ENCODE peak calls at places on chromosomes 6 and 20, in seven cellular contexts. I, L, M, T, O, Q and X are unnamed samples.

GRCh38 chr20:23304616-23305015 is 46.0 kb upstream of the NXT1 start:
- DNase-seq in T (no peak), O (no peak), L (no peak), Q (no peak), M (no peak), I (no peak), X (no peak)

GRCh38 chr6:22099241-22099640 is 197.6 kb downstream of the PRL start:
- DNase-seq in T (no peak), I (no peak), M (no peak), L (no peak), O (no peak), Q (no peak), X (no peak)

GRCh38 chr6:150028799-150029198 is 3.5 kb upstream of the RAET1L start:
- DNase-seq in O (no peak), M (no peak), T (no peak), I (no peak), L (no peak), Q (no peak), X (no peak)

GRCh38 chr6:127201321-127201720 is 65.3 kb upstream of the RNF146 start:
- DNase-seq in L (no peak), O (peak), M (no peak), T (peak), Q (peak), I (no peak), X (no peak)

GRCh38 chr6:41970436-41970846 is 28.8 kb upstream of the CCND3 start:
- DNase-seq in O (peak), L (peak), M (peak), Q (peak), I (no peak), T (peak), X (no peak)

GRCh38 chr6:32643904-32644303 is 6.7 kb downstream of the HLA-DQA1 start:
- DNase-seq in I (no peak), T (no peak), M (no peak), O (no peak), L (no peak), Q (no peak), X (no peak)

GRCh38 chr6:109381007-109381746 is 1.1 kb downstream of the CD164 start:
- DNase-seq in T (no peak), M (no peak), I (no peak), O (no peak), Q (no peak), L (peak), X (no peak)

GRCh38 chr6:72905705-72906478 is 284.0 kb downstream of the KCNQ5 start:
- DNase-seq in O (no peak), T (no peak), Q (no peak), M (no peak), I (no peak), L (no peak), X (no peak)

GRCh38 chr6:19535351-19535750 is 301.8 kb upstream of the ID4 start:
- DNase-seq in O (no peak), T (no peak), Q (no peak), I (no peak), L (no peak), M (no peak), X (no peak)

GRCh38 chr20:61912665-61913422 is 152.8 kb downstream of the TAF4 start:
- DNase-seq in I (no peak), Q (no peak), L (peak), M (no peak), O (no peak), T (no peak), X (no peak)

GRCh38 chr20:10067305-10067704 is 32.5 kb downstream of the ANKEF1 start:
- DNase-seq in I (no peak), L (no peak), O (no peak), Q (no peak), T (no peak), M (no peak), X (no peak)

GRCh38 chr6:64330694-64331309 is 695.2 kb downstream of the PHF3 start:
- DNase-seq in M (no peak), Q (peak), L (peak), I (peak), T (peak), O (peak), X (no peak)

GRCh38 chr6:85675030-85675819 is 32.5 kb upstream of the SYNCRIP start:
- DNase-seq in O (peak), M (no peak), L (no peak), T (peak), I (no peak), Q (peak), X (no peak)

GRCh38 chr20:32997431-32997830 is 6.8 kb downstream of the SUN5 start:
- DNase-seq in I (no peak), M (no peak), Q (no peak), L (no peak), T (no peak), O (no peak), X (no peak)

GRCh38 chr20:32993484-32994050 is 10.7 kb downstream of the SUN5 start:
- DNase-seq in M (no peak), O (no peak), I (no peak), T (no peak), L (no peak), Q (no peak), X (no peak)

GRCh38 chr20:32992015-32992641 is 12.1 kb downstream of the SUN5 start:
- DNase-seq in T (no peak), O (no peak), Q (no peak), I (no peak), M (no peak), L (no peak), X (no peak)

GRCh38 chr20:32999603-33000250 is 4.5 kb downstream of the SUN5 start:
- DNase-seq in I (no peak), M (no peak), L (no peak), Q (no peak), O (no peak), T (no peak), X (no peak)

GRCh38 chr20:32995802-32996201 is 8.4 kb downstream of the SUN5 start:
- DNase-seq in L (no peak), Q (no peak), T (no peak), M (no peak), O (no peak), I (no peak), X (no peak)
- TF ChIP-seq CTCF in L (peak), Q (no peak), T (no peak), M (no peak), O (no peak), I (peak), X (no peak)

GRCh38 chr20:57523782-57524181 is 1.2 kb downstream of the CTCFL start:
- DNase-seq in I (no peak), O (no peak), T (no peak), Q (no peak), L (no peak), M (no peak), X (no peak)
- TF ChIP-seq CTCF in I (no peak), O (no peak), T (no peak), Q (no peak), L (no peak), M (no peak), X (no peak)

GRCh38 chr6:47629954-47630353 is 68.4 kb upstream of the ADGRF4 start:
- DNase-seq in O (no peak), Q (no peak), M (no peak), T (no peak), I (no peak), L (no peak), X (no peak)

GRCh38 chr6:47630587-47630986 is 67.8 kb upstream of the ADGRF4 start:
- DNase-seq in L (no peak), Q (no peak), M (no peak), I (no peak), T (no peak), O (no peak), X (no peak)

GRCh38 chr6:47631248-47632196 is 66.9 kb upstream of the ADGRF4 start:
- DNase-seq in M (no peak), T (peak), I (no peak), O (peak), L (peak), Q (peak), X (peak)

GRCh38 chr6:47626782-47627181 is 71.6 kb upstream of the ADGRF4 start:
- DNase-seq in O (no peak), Q (peak), T (no peak), I (no peak), M (no peak), L (no peak), X (no peak)

DNA sequence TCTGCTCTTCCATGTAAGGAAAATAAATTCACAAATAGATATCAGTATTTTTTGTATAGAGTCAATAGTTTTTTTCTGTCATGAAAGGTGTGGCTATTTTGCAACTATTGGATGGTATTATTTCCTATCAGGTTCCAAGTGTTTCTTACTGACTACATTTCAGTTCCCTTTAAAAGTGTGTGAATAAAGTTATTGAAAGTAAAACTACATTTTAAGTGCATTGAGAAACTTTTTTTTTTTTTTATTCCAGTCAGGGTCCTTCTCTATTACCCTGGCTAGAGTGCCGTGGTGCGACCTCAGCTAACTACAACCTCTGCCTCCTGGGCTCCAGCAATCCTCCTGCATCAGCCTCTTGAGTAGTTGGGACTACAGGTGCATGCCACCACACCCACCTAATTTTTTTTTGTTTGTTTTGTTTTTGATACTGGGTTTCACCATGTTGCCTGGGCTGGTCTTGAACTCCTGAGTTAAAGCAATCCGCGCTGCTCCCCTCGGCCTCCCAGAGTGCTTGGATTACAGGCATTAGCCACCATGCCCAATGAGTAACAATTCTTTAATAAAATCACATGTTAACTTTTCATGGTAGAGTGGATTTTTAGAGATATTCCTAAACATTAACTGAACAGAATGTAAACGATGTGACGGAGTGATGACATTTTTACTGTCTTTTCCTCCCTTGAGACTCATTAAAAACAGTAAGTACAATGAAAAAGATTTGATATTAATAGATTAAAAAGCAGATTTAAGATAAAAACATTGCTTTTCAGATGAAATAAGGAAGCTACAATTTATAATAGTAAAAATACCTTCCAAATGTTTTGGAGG is 69.7 kb upstream of the ADGRF4 start:
- DNase-seq in L (no peak), T (no peak), O (no peak), M (no peak), I (no peak), Q (no peak), X (no peak)
- TF ChIP-seq CTCF in L (no peak), T (no peak), O (no peak), M (no peak), I (no peak), Q (no peak), X (no peak)

DNA sequence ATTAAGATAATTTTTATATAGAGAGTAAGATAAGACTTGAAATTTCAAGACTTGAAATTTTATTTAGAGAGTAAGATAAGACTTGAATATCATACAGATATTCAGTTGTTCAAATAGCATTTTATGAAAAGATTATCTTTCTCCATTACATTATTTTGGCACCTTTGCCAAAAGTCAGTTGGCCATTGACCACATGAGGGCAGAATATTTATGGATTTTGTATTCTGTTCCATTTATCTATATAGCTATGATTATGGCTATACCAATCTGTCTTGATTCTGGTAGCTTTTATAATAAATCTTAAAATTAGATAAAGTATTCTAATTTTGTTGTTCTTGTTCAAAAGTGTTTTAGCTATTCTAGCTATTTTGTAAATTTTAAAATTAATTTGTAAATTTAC is 537.9 kb upstream of the GJE1 start:
- DNase-seq in Q (no peak), L (no peak), I (no peak), T (no peak), O (no peak), M (no peak), X (no peak)
- TF ChIP-seq CTCF in Q (peak), L (no peak), I (peak), T (peak), O (peak), M (peak), X (no peak)

GRCh38 chr20:8515810-8516435 is 383.9 kb downstream of the PLCB1 start:
- DNase-seq in T (no peak), L (no peak), Q (no peak), M (no peak), O (no peak), I (no peak), X (no peak)
- TF ChIP-seq CTCF in T (no peak), L (no peak), Q (no peak), M (no peak), O (no peak), I (no peak), X (no peak)

GRCh38 chr6:148573922-148574321 is 172.9 kb upstream of the UST start:
- DNase-seq in Q (no peak), M (no peak), O (no peak), I (no peak), L (no peak), T (no peak), X (no peak)

GRCh38 chr6:148578837-148579236 is 168.0 kb upstream of the UST start:
- DNase-seq in Q (no peak), O (no peak), T (no peak), I (no peak), M (no peak), L (no peak), X (no peak)

GRCh38 chr6:148580442-148580841 is 166.4 kb upstream of the UST start:
- DNase-seq in L (no peak), Q (no peak), I (no peak), O (no peak), T (no peak), M (no peak), X (no peak)

GRCh38 chr6:148577687-148578488 is 168.9 kb upstream of the UST start:
- DNase-seq in I (peak), Q (peak), T (peak), M (peak), L (peak), O (peak), X (peak)

GRCh38 chr6:148578489-148578814 is 168.4 kb upstream of the UST start:
- DNase-seq in L (no peak), M (no peak), O (no peak), T (no peak), I (no peak), Q (no peak), X (no peak)
- TF ChIP-seq CTCF in L (no peak), M (no peak), O (peak), T (no peak), I (no peak), Q (no peak), X (no peak)

GRCh38 chr6:49453221-49453620 is 9.8 kb downstream of the MMUT start:
- DNase-seq in O (peak), Q (peak), I (no peak), T (no peak), M (no peak), L (no peak), X (no peak)
- TF ChIP-seq CTCF in O (no peak), Q (peak), I (peak), T (peak), M (peak), L (peak), X (no peak)

GRCh38 chr6:169224716-169225115 is 28.9 kb downstream of the THBS2 start:
- DNase-seq in L (no peak), Q (no peak), T (no peak), I (no peak), O (no peak), M (no peak), X (no peak)
- TF ChIP-seq CTCF in L (no peak), Q (no peak), T (no peak), I (no peak), O (no peak), M (no peak), X (no peak)

DNA sequence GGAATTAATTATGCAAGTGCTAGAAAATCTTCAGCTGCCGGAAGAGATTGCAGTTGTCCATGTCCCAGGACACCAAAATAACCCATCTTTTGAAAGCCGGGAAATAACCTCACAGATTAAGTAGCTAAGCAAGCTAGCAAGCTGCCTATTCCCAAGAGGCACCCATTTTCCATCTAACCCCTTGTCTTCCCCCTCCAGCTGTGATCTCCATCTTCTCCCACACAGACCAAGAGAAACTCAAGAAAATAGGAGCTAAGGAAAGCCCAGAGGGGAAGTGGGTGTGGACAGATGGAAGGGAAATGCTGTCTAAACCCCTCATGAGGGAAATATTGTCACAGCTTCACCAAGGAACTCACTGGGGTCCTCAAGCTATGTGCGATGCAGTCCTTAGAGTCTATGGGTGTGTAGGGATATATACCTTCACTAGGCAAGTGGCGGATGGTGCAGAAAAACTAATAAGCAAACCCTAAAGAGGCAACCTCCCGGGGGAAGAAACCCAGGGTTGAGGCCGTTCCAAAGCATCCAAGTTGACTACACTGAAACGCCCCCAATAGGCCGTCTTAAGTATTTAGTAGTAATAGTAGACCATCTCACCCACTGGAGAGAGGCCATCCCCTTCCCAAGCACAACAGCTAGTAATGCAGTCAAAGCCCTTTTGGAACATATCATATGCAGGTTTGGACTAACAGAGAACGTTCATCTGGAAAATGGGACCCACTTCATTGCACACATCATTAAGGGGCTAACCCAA is 64.2 kb upstream of the PRSS16 start:
- DNase-seq in Q (peak), O (no peak), L (no peak), T (no peak), M (no peak), I (no peak), X (no peak)
- TF ChIP-seq CTCF in Q (no peak), O (no peak), L (no peak), T (no peak), M (no peak), I (no peak), X (no peak)